ENCODE peak calls at places on chromosomes 12 and 14, in four cellular contexts. B is cardiac septum, U is AML-193, E is NCI-H748 treated with DMSO at 0.1 percent for 48 hours. G is an unnamed sample.

GRCh38 chr14:105067140-105067968 is 2.1 kb upstream of the GPR132 start:
- DNase-seq in B (no peak), U (no peak), E (no peak), G (peak; percentile 70)

GRCh38 chr12:87283111-87283510 is 746.1 kb downstream of the C12orf50 start:
- DNase-seq in B (no peak), U (no peak), E (no peak), G (no peak)

GRCh38 chr14:99267871-99268775 is 3.9 kb downstream of the BCL11B start:
- DNase-seq in B (no peak), U (no peak), E (peak; percentile 42), G (peak; percentile 57)

GRCh38 chr12:108642899-108643654 is 9.4 kb upstream of the SELPLG start:
- DNase-seq in B (no peak), U (no peak), E (no peak), G (no peak)

GRCh38 chr12:48816148-48816854 is 2.0 kb upstream of the CACNB3 start:
- DNase-seq in B (no peak), U (no peak), E (no peak), G (no peak)

GRCh38 chr14:22735096-22735495 is 31.4 kb upstream of the OXA1L start:
- DNase-seq in B (no peak), U (no peak), E (no peak), G (no peak)

GRCh38 chr12:6052940-6053329 is 71.5 kb downstream of the VWF start:
- DNase-seq in B (no peak), U (no peak), E (no peak), G (no peak)

GRCh38 chr12:54560374-54560858 is 11.0 kb downstream of the PDE1B start:
- DNase-seq in B (peak; percentile 94), U (peak; percentile 88), E (peak; percentile 82), G (peak; percentile 90)

GRCh38 chr14:34098045-34098984 is 147.4 kb upstream of the EGLN3 start:
- DNase-seq in B (no peak), U (no peak), E (no peak), G (peak; percentile 39)

GRCh38 chr14:75268638-75269550 is 9.7 kb upstream of the FOS start:
- DNase-seq in B (no peak), U (peak; percentile 91), E (no peak), G (no peak)

G was measured in activated CD4-positive, alpha-beta memory T cell treated with anti-CD3 and anti-CD28 coated beads, Interleukin-2, amount 10 ng/mL, durations not matched to agents 7 days and 5 days.